ENCODE peak calls at places on chromosomes 2 and 18, in ten cellular contexts. N is mucosa of gallbladder; B is NCI-H2081; G is upper lobe of right lung; Z is stimulated activated CD8-positive, alpha-beta memory T cell treated with anti-CD3 and anti-CD28 coated beads, Interleukin-12 subunit alpha, Interleukin-12 subunit beta, amount 100 ng/mL, for 4 hours; A is HFF-Myc; P is Calu3; E is iPS-NIHi11; M is hypothalamus; J is colonic mucosa. U is an unnamed sample.

GRCh38 chr2:173652311-173652710 is 297.6 kb downstream of the CDCA7 start:
- DNase-seq in B (no peak), A (peak), P (peak), N (no peak), G (no peak), J (no peak), E (no peak), Z (no peak), M (no peak), U (peak)

GRCh38 chr2:173355866-173356508 is 1.3 kb downstream of the CDCA7 start:
- DNase-seq in B (no peak), G (no peak), P (peak), Z (no peak), E (no peak), M (no peak), N (no peak), J (peak), A (no peak), U (no peak)

GRCh38 chr2:19361325-19361990 is 3.0 kb upstream of the OSR1 start:
- DNase-seq in P (peak), N (no peak), G (no peak), A (no peak), M (no peak), B (no peak), E (peak), Z (no peak), J (no peak), U (no peak)

GRCh38 chr2:110872521-110872920 is 140.1 kb downstream of the ACOXL start:
- DNase-seq in J (no peak), E (no peak), P (no peak), A (no peak), M (no peak), N (no peak), G (no peak), Z (no peak), B (no peak), U (no peak)

GRCh38 chr18:69574401-69574800 is 173.7 kb downstream of the DOK6 start:
- DNase-seq in E (no peak), G (no peak), J (no peak), B (no peak), Z (no peak), P (no peak), M (no peak), N (no peak), A (no peak), U (no peak)

GRCh38 chr2:142165790-142166189 is 35.0 kb upstream of the LRP1B start:
- DNase-seq in M (no peak), N (peak), P (peak), J (no peak), B (peak), A (peak), G (no peak), Z (no peak), E (peak), U (peak)

GRCh38 chr2:162126145-162126926 is 25.7 kb downstream of the GCG start:
- DNase-seq in E (no peak), A (no peak), N (no peak), Z (no peak), J (no peak), P (no peak), B (no peak), G (no peak), M (no peak), U (no peak)

GRCh38 chr2:127589876-127590275 is 54.4 kb downstream of the MYO7B start:
- DNase-seq in M (no peak), E (no peak), N (no peak), P (no peak), G (peak), A (no peak), B (no peak), Z (no peak), J (no peak), U (no peak)

GRCh38 chr2:51710222-51710621 is 678.3 kb upstream of the NRXN1 start:
- DNase-seq in P (peak), A (no peak), M (no peak), N (no peak), B (peak), E (peak), J (peak), Z (no peak), G (no peak), U (peak)

GRCh38 chr2:95289251-95289650 is 7.9 kb upstream of the KCNIP3 start:
- DNase-seq in E (peak), J (no peak), B (no peak), Z (no peak), N (no peak), P (no peak), M (no peak), A (no peak), G (no peak), U (no peak)

GRCh38 chr18:25736516-25736915 is 353.9 kb downstream of the SS18 start:
- DNase-seq in P (no peak), A (no peak), E (no peak), B (no peak), N (no peak), J (no peak), M (no peak), Z (no peak), G (no peak), U (no peak)

GRCh38 chr2:212158081-212158480 is 380.5 kb downstream of the ERBB4 start:
- DNase-seq in A (no peak), P (no peak), N (no peak), B (no peak), M (no peak), E (no peak), Z (no peak), G (no peak), J (no peak), U (no peak)

GRCh38 chr2:65436169-65436824 is 3.9 kb upstream of the SPRED2 start:
- DNase-seq in G (peak), J (peak), A (peak), M (peak), Z (peak), N (peak), E (peak), P (peak), B (peak), U (peak)

GRCh38 chr2:223314831-223315230 is 262.8 kb downstream of the KCNE4 start:
- DNase-seq in G (no peak), E (no peak), P (no peak), A (no peak), B (no peak), N (no peak), J (no peak), Z (no peak), M (no peak), U (no peak)

GRCh38 chr2:30741576-30741975 is 65.7 kb downstream of the CAPN13 start:
- DNase-seq in Z (no peak), M (no peak), A (no peak), P (no peak), N (no peak), E (no peak), G (peak), J (no peak), B (no peak), U (no peak)

GRCh38 chr18:23177433-23178072 is 42.3 kb downstream of the CABLES1 start:
- DNase-seq in P (no peak), Z (no peak), A (no peak), J (no peak), G (no peak), B (no peak), M (no peak), N (no peak), E (no peak), U (no peak)

GRCh38 chr2:42901076-42901645 is 108.8 kb upstream of the HAAO start:
- DNase-seq in M (no peak), J (no peak), Z (no peak), E (no peak), A (no peak), N (no peak), B (no peak), G (no peak), P (no peak), U (no peak)

GRCh38 chr2:197148401-197148800 is 162.2 kb downstream of the ANKRD44 start:
- DNase-seq in A (no peak), J (no peak), B (no peak), E (no peak), M (no peak), P (no peak), G (no peak), N (no peak), Z (no peak), U (no peak)

GRCh38 chr2:73260338-73260984 is 23.8 kb downstream of the FBXO41 start:
- DNase-seq in A (no peak), Z (no peak), E (peak), N (no peak), P (peak), M (peak), B (no peak), J (no peak), G (peak), U (no peak)

GRCh38 chr2:5472673-5473072 is 219.5 kb upstream of the SOX11 start:
- DNase-seq in E (no peak), J (no peak), A (no peak), Z (no peak), M (no peak), B (no peak), G (no peak), P (no peak), N (no peak), U (no peak)

GRCh38 chr2:234714711-234715110 is 217.8 kb upstream of the ARL4C start:
- DNase-seq in P (no peak), A (no peak), J (no peak), M (no peak), N (no peak), B (no peak), G (no peak), Z (no peak), E (no peak), U (no peak)

GRCh38 chr2:235669983-235670962 is 176.4 kb downstream of the AGAP1 start:
- DNase-seq in B (peak), P (peak), G (peak), A (peak), E (peak), Z (no peak), N (peak), M (peak), J (peak), U (no peak)